ENCODE peak calls at places on chromosomes 13 and 19, in six cellular contexts. B is tibial nerve, A is endodermal cell, G is stomach, P is heart left ventricle, V is GM23248. O is an unnamed sample.

GRCh38 chr19:54136086-54136863 is 1.3 kb upstream of the CNOT3 start:
- DNase-seq in V (peak; percentile 59), A (peak; percentile 56), B (no peak), P (no peak), G (no peak), O (no peak)

GRCh38 chr13:30002577-30002976 is 152.2 kb upstream of the UBL3 start:
- DNase-seq in G (no peak), P (no peak), B (no peak), A (no peak), V (peak; percentile 80), O (no peak)

GRCh38 chr13:99384468-99384867 is 77.3 kb upstream of the GPR183 start:
- DNase-seq in G (no peak), P (no peak), A (peak; percentile 15), V (no peak), B (no peak), O (no peak)

GRCh38 chr13:22135446-22135845 is 464.6 kb downstream of the FGF9 start:
- DNase-seq in B (no peak), V (no peak), P (no peak), A (no peak), G (no peak), O (no peak)

GRCh38 chr13:43558942-43559341 is 227.8 kb downstream of the ENOX1 start:
- DNase-seq in P (peak; percentile 35), B (no peak), A (no peak), V (no peak), G (no peak), O (no peak)

GRCh38 chr13:60090579-60090978 is 73.1 kb downstream of the DIAPH3 start:
- DNase-seq in P (no peak), B (no peak), V (peak; percentile 60), G (no peak), A (no peak), O (no peak)

GRCh38 chr13:40352807-40353562 is 313.5 kb downstream of the FOXO1 start:
- DNase-seq in G (no peak), P (peak; percentile 43), B (peak; percentile 21), A (peak; percentile 37), V (peak; percentile 31), O (no peak)

GRCh38 chr19:10007811-10008211 is 2.5 kb downstream of the COL5A3 start:
- DNase-seq in P (peak; percentile 80), A (no peak), B (peak; percentile 15), G (no peak), V (peak; percentile 80), O (no peak)

GRCh38 chr13:26011996-26012688 is 39.7 kb downstream of the SHISA2 start:
- DNase-seq in G (no peak), V (peak; percentile 27), B (no peak), A (no peak), P (no peak), O (peak; percentile 29)

GRCh38 chr13:80871481-80871880 is 530.6 kb upstream of the SPRY2 start:
- DNase-seq in V (no peak), A (no peak), G (no peak), B (no peak), P (no peak), O (no peak)

GRCh38 chr13:50631041-50631440 is 212.5 kb downstream of the DLEU7 start:
- DNase-seq in A (no peak), G (no peak), V (no peak), P (no peak), B (no peak), O (no peak)

GRCh38 chr13:93420206-93420605 is 193.6 kb downstream of the GPC6 start:
- DNase-seq in V (no peak), P (no peak), G (no peak), B (no peak), A (no peak), O (no peak)

GRCh38 chr13:71864094-71864980 is 2.7 kb downstream of the DACH1 start:
- DNase-seq in P (peak; percentile 71), G (no peak), V (no peak), A (no peak), B (peak; percentile 11), O (peak; percentile 89)

GRCh38 chr19:2484178-2484937 is 8.4 kb downstream of the GADD45B start:
- DNase-seq in G (no peak), A (no peak), P (no peak), B (no peak), V (no peak), O (no peak)

GRCh38 chr13:32645854-32646253 is 59.6 kb downstream of the PDS5B start:
- DNase-seq in A (no peak), V (no peak), G (no peak), P (no peak), B (no peak), O (no peak)

GRCh38 chr19:18939922-18940775 is 868 bp downstream of the HOMER3 start:
- DNase-seq in P (peak; percentile 56), G (peak; percentile 37), B (peak; percentile 27), A (peak; percentile 81), V (peak; percentile 84), O (no peak)

GRCh38 chr13:105814219-105814901 is 721.1 kb downstream of the EFNB2 start:
- DNase-seq in P (no peak), A (no peak), G (no peak), B (no peak), V (no peak), O (no peak)

GRCh38 chr19:29539668-29540067 is 13.9 kb downstream of the VSTM2B start:
- DNase-seq in B (no peak), A (peak; percentile 60), V (no peak), P (no peak), G (no peak), O (peak; percentile 27)

GRCh38 chr19:7533281-7533819 is 2.2 kb upstream of the PNPLA6 start:
- DNase-seq in B (peak; percentile 42), G (peak; percentile 61), P (peak; percentile 82), V (peak; percentile 85), A (peak; percentile 74), O (no peak)

GRCh38 chr13:46963874-46964273 is 67.0 kb upstream of the HTR2A start:
- DNase-seq in P (no peak), G (no peak), V (no peak), A (no peak), B (no peak), O (no peak)

GRCh38 chr19:10290876-10291553 is 1.3 kb downstream of the ICAM5 start:
- DNase-seq in B (no peak), P (peak; percentile 75), A (peak; percentile 82), V (peak; percentile 80), G (peak; percentile 48), O (peak; percentile 69)

GRCh38 chr13:53126803-53127202 is 98.2 kb downstream of the OLFM4 start:
- DNase-seq in A (no peak), G (no peak), B (peak; percentile 69), P (peak; percentile 24), V (peak; percentile 7), O (no peak)

GRCh38 chr19:45632468-45633196 is 6.6 kb downstream of the EML2 start:
- DNase-seq in V (peak; percentile 95), G (peak; percentile 79), A (peak; percentile 98), P (peak; percentile 82), B (peak; percentile 18), O (peak; percentile 67)

GRCh38 chr13:59111711-59112110 is 1052.0 kb downstream of the DIAPH3 start:
- DNase-seq in G (no peak), A (no peak), P (no peak), V (peak; percentile 0), B (no peak), O (no peak)

GRCh38 chr19:31140717-31141116 is 208.5 kb downstream of the TSHZ3 start:
- DNase-seq in B (no peak), G (no peak), V (peak; percentile 69), P (no peak), A (no peak), O (no peak)

GRCh38 chr13:109744512-109745051 is 41.8 kb downstream of the IRS2 start:
- DNase-seq in B (peak; percentile 67), V (no peak), G (no peak), P (peak; percentile 74), A (peak; percentile 38), O (peak; percentile 53)

GRCh38 chr13:111176421-111176820 is 61.3 kb downstream of the ARHGEF7 start:
- DNase-seq in V (no peak), P (no peak), A (no peak), B (no peak), G (no peak), O (no peak)
- H3K27ac ChIP-seq in V (no peak overlapping the region), P (peak overlapping the region; percentile 74), A (no peak overlapping the region), B (peak overlapping the region; percentile 75), G (peak overlapping the region; percentile 75), O (peak overlapping the region; percentile 79)

DNA sequence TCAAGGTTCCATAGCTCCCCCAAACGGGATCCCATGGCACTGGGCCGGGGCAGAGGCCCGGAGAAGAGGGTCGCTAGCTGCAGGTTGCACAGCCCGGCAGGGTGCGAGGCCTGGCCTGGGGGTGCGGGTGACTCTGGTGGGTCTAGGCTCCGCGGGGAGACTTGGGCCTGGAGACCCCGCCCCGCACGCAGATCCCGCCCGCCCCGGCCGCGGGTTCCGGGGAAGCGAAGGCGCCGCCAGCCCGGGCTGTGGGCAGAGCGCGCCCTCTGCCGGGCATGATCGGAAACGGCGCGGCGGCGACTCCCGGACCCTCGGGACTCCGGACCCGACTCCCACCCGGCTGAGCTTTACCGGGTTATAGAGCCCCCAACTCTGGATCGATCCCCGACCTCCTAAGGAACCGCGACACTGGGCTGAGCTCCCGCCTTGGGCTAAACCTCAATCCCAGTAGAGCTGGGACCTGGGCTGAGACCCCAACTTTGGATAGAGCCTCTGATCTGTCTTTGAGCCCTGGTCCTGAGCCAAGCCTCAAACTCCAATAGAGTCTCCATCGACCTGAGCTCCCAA is 3.1 kb upstream of the TNFAIP8L1 start:
- DNase-seq in G (peak; percentile 69), A (peak; percentile 92), B (peak; percentile 26), V (peak; percentile 74), P (peak; percentile 76), O (peak; percentile 74)
- H3K4me3 ChIP-seq in G (peak overlapping the region; percentile 54), A (peak overlapping the region; percentile 71), B (peak overlapping the region; percentile 59), V (peak overlapping the region; percentile 73), P (peak overlapping the region; percentile 70), O (peak overlapping the region; percentile 55)

GRCh38 chr19:37718357-37718756 is 1.2 kb downstream of the ZNF607 start:
- DNase-seq in A (peak; percentile 51), B (no peak), G (no peak), P (no peak), V (no peak), O (no peak)
- H3K27ac ChIP-seq in A (no peak overlapping the region), B (peak overlapping the region; percentile 86), G (peak overlapping the region; percentile 87), P (no peak overlapping the region), V (no peak overlapping the region), O (no peak overlapping the region)

DNA sequence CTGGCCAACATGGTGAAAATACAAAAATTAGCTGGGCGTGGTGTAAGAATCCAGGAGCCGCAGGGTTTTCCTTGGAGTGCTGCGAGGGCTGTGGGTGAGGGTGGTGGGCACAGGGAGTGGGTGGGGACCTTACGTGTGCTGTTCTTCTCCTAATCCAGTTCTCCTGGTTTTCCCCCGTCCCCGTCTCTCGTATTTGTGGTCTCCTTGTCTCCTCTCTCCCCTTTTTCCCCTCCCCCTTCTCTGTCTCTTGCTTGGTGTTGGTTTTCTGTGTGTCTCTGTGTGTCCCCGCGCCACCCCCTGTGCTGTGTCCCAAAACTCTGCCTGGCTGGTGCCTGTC is 1.7 kb downstream of the SELENOW start:
- DNase-seq in V (no peak), P (no peak), A (no peak), B (no peak), G (no peak), O (no peak)
- H3K4me3 ChIP-seq in V (peak overlapping the region; percentile 96), P (peak overlapping the region; percentile 81), A (peak overlapping the region; percentile 97), B (peak overlapping the region; percentile 98), G (peak overlapping the region; percentile 93), O (no peak overlapping the region)

DNA sequence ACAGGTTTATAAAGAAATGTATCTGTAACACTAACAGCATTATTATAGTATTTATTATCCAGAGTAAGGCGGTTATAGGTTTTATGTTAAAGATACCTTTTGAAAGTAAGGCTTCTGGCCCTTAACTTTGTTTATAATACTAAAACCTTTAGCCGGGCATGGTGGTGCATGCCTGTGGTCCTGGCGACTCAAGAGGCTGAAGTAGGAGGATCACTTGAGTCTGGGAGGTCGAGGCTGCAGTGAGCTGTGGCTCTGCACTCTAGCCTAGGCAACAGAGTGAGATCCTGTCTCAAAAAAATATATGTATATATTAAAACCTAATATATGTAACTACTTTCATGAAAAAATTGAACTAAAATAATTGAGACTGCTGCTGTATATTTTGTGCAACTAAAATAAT is 98.7 kb upstream of the KLF5 start:
- DNase-seq in B (no peak), V (no peak), G (no peak), P (no peak), A (no peak), O (no peak)
- H3K27ac ChIP-seq in B (no peak overlapping the region), V (no peak overlapping the region), G (peak overlapping the region; percentile 68), P (no peak overlapping the region), A (no peak overlapping the region), O (peak overlapping the region; percentile 23)